ENCODE peak calls at places on chromosomes 2 and 18, in five cellular contexts. D is lower leg skin, M is T-helper 1 cell, X is C1 segment of cervical spinal cord, F is A549. L is an unnamed sample.

GRCh38 chr2:102771114-102771513 is 9.3 kb downstream of the TMEM182 start:
- DNase-seq in D (no peak), M (no peak), X (no peak), F (no peak), L (no peak)

GRCh38 chr2:136332436-136333095 is 214.6 kb upstream of the CXCR4 start:
- DNase-seq in D (no peak), M (no peak), X (no peak), F (no peak), L (no peak)

GRCh38 chr2:205267323-205267722 is 415.0 kb upstream of the NRP2 start:
- DNase-seq in D (no peak), M (no peak), X (no peak), F (no peak), L (no peak)

GRCh38 chr2:199851886-199852285 is 894 bp upstream of the FTCDNL1 start:
- DNase-seq in D (no peak), M (no peak), X (no peak), F (no peak), L (no peak)

GRCh38 chr2:237209046-237209375 is 123.3 kb downstream of the COPS8 start:
- DNase-seq in D (no peak), M (no peak), X (no peak), F (no peak), L (no peak)

GRCh38 chr18:39788395-39788794 is 2166.6 kb upstream of the PIK3C3 start:
- DNase-seq in D (no peak), M (no peak), X (no peak), F (no peak), L (no peak)

GRCh38 chr2:96977631-96978195 is 8.7 kb downstream of the FAM178B start:
- DNase-seq in D (no peak), M (no peak), X (peak), F (peak), L (no peak)

GRCh38 chr2:41576423-41576822 is 471.4 kb upstream of the PKDCC start:
- DNase-seq in D (no peak), M (no peak), X (no peak), F (no peak), L (no peak)

GRCh38 chr2:72819501-72819900 is 6.3 kb downstream of the EXOC6B start:
- DNase-seq in D (no peak), M (no peak), X (no peak), F (no peak), L (no peak)

GRCh38 chr2:46979611-46980010 is 64.0 kb upstream of the MCFD2 start:
- DNase-seq in D (no peak), M (peak), X (no peak), F (no peak), L (peak)